ENCODE peak calls at places on chromosomes 12 and 14, in six cellular contexts. U is NB4, D is cardiac muscle cell, Q is spleen, R is Caco-2, K is psoas muscle. V is an unnamed sample.

GRCh38 chr14:31206536-31207286 is 882 bp downstream of the HECTD1 start:
- DNase-seq in U (peak), D (peak), Q (peak), R (peak), K (no peak), V (no peak)

GRCh38 chr12:56645201-56645716 is 525 bp downstream of the ATP5F1B start:
- DNase-seq in U (peak), D (peak), Q (peak), R (no peak), K (peak), V (no peak)

GRCh38 chr12:124363376-124363965 is 68.6 kb downstream of the RFLNA start:
- DNase-seq in U (no peak), D (no peak), Q (no peak), R (no peak), K (no peak), V (no peak)

GRCh38 chr14:50225067-50225973 is 6.1 kb downstream of the SOS2 start:
- DNase-seq in U (no peak), D (peak), Q (no peak), R (no peak), K (no peak), V (peak)

GRCh38 chr14:82488473-82488872 is 954.8 kb upstream of the SEL1L start:
- DNase-seq in U (no peak), D (no peak), Q (no peak), R (no peak), K (no peak), V (no peak)

GRCh38 chr14:54348001-54348611 is 48.7 kb upstream of the CDKN3 start:
- DNase-seq in U (peak), D (peak), Q (no peak), R (no peak), K (no peak), V (no peak)

GRCh38 chr14:74048291-74048690 is 29.1 kb downstream of the BBOF1 start:
- DNase-seq in U (peak), D (no peak), Q (no peak), R (no peak), K (no peak), V (no peak)

GRCh38 chr14:72644758-72645489 is 249.0 kb downstream of the DPF3 start:
- DNase-seq in U (peak), D (no peak), Q (no peak), R (no peak), K (no peak), V (no peak)

GRCh38 chr14:28661171-28661772 is 105.3 kb upstream of the FOXG1 start:
- DNase-seq in U (no peak), D (peak), Q (no peak), R (no peak), K (no peak), V (no peak)

GRCh38 chr14:96592591-96593388 is 90.6 kb downstream of the PAPOLA start:
- DNase-seq in U (no peak), D (peak), Q (peak), R (no peak), K (peak), V (no peak)
- H3K4me3 ChIP-seq in U (no peak), D (peak), Q (peak), R (no peak), K (peak), V (no peak)

GRCh38 chr12:101172316-101172715 is 37.7 kb downstream of the SLC5A8 start:
- DNase-seq in U (peak), D (peak), Q (no peak), R (peak), K (no peak), V (peak)
- TF ChIP-seq CTCF in U (peak), D (no peak), Q (no peak), R (peak), K (no peak), V (peak)

GRCh38 chr14:92040431-92041040 is 677 bp upstream of the TRIP11 start:
- DNase-seq in U (peak), D (peak), Q (no peak), R (no peak), K (no peak), V (no peak)
- H3K4me3 ChIP-seq in U (peak), D (peak), Q (peak), R (peak), K (peak), V (peak)

DNA sequence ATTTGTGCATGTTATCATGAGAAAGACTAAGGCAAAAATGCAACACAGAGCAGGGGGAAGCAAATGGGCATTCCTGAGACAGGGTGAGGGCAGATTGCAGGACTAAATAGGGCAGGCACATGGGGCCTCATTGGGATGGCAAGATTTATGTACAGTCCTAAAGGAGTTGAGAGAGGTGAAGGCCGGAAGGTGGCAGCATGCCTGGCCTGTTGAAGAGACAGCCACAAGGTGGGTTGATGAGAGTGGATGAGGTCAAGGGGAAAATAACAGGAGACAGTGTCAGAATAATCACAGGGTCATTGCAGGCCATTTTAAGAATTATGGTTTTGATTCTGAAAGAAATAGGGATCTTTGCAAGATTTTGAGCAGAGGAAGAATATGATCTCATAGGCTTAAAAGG is 21.0 kb downstream of the PAH start:
- DNase-seq in U (no peak), D (no peak), Q (no peak), R (no peak), K (no peak), V (no peak)
- TF ChIP-seq CTCF in U (no peak), D (no peak), Q (no peak), R (no peak), K (no peak), V (no peak)

DNA sequence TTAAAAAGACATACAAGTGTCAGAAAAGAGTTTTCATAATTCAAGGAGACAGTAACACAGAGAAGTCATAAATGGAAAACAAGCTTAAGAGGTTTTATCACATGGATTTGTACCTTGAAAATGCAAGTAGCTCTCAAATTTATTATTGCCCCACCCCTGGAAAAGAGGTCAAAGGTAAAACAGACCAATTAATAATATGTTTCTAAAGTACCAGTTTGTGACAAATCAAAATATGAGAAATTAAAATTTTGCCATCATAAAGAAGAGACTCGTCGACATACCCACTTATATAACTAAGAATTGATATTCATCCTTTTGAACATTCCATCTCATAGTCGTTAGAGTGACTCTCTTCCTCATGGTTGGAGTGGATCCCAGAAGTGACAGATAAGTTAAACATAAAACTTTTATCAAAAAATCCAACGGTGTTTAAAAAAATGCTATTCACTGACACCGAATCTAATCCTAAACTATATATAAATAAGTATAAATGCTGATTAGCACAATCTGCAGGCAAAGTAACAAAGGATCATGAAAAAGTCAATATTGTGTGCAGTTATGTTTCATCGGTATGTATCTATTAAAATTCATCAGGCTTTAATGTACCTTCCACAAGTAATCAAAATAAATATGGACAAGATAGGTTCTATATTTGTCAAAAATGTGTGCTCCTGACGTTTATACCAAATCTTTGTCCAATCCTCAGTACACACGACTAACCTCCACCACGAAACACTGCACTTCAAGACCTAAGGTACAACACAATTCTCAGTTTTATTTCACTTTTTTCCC is 2.3 kb downstream of the CORO1C start:
- DNase-seq in U (no peak), D (no peak), Q (no peak), R (no peak), K (no peak), V (no peak)
- H3K4me3 ChIP-seq in U (peak), D (peak), Q (no peak), R (peak), K (peak), V (peak)

V was measured in AG09309.